ENCODE peak calls at places on chromosomes 5 and 9, in six cellular contexts. I is adrenal gland; V is vagina; Z is body of pancreas; F is BJ; Q is CD8-positive, alpha-beta T cell. A is an unnamed sample. For H3K27me3, the result is how much of the 10 kb centered on the place peaks cover.

GRCh38 chr9:122991370-122991830 is 42.1 kb upstream of the GPR21 start:
- DNase-seq in F (peak), Q (no peak), Z (peak), V (no peak), I (peak), A (peak)

GRCh38 chr5:149871471-149871870 is 73.1 kb downstream of the PDE6A start:
- DNase-seq in Q (no peak), Z (no peak), V (no peak), F (no peak), I (no peak), A (no peak)

GRCh38 chr9:78566948-78567675 is 270.2 kb downstream of the PSAT1 start:
- DNase-seq in Q (no peak), V (no peak), Z (no peak), F (no peak), I (no peak), A (peak)

GRCh38 chr5:35202319-35203111 is 27.8 kb downstream of the PRLR start:
- DNase-seq in F (peak), V (no peak), I (peak), Q (no peak), Z (peak), A (peak)

GRCh38 chr9:86424246-86424891 is 70.2 kb upstream of the TUT7 start:
- DNase-seq in Z (no peak), I (no peak), Q (no peak), F (no peak), V (no peak), A (no peak)

GRCh38 chr5:72693001-72693442 is 123.4 kb upstream of the TNPO1 start:
- DNase-seq in Z (no peak), V (no peak), F (no peak), I (no peak), Q (no peak), A (no peak)

GRCh38 chr9:19137282-19137681 is 10.0 kb upstream of the PLIN2 start:
- DNase-seq in V (no peak), I (no peak), Q (no peak), F (no peak), Z (no peak), A (peak)

GRCh38 chr9:69122086-69122390 is 52.0 kb upstream of the TJP2 start:
- DNase-seq in V (no peak), F (no peak), Z (peak), Q (peak), I (peak), A (peak)

GRCh38 chr5:111834926-111835599 is 78.1 kb upstream of the NREP start:
- DNase-seq in Z (no peak), I (peak), V (no peak), Q (no peak), F (no peak), A (peak)

GRCh38 chr5:54148062-54148461 is 162.3 kb downstream of the ARL15 start:
- DNase-seq in Z (no peak), V (no peak), Q (no peak), I (no peak), F (no peak), A (no peak)

GRCh38 chr9:31542384-31543055 is 841.9 kb upstream of the ACO1 start:
- DNase-seq in F (no peak), Q (no peak), I (peak), Z (peak), V (no peak), A (peak)

GRCh38 chr9:106920701-106921283 is 57.8 kb downstream of the ZNF462 start:
- DNase-seq in Z (no peak), Q (no peak), V (no peak), F (no peak), I (no peak), A (peak)

GRCh38 chr5:150122158-150122510 is 33.5 kb downstream of the PDGFRB start:
- DNase-seq in V (no peak), Q (no peak), F (no peak), Z (no peak), I (no peak), A (peak)

GRCh38 chr9:36415822-36416515 is 15.9 kb upstream of the RNF38 start:
- DNase-seq in Q (no peak), V (no peak), I (no peak), Z (no peak), F (no peak), A (no peak)

GRCh38 chr5:154654484-154655375 is 100.4 kb upstream of the LARP1 start:
- DNase-seq in F (no peak), Q (no peak), Z (no peak), V (no peak), I (no peak), A (no peak)

GRCh38 chr9:136616948-136617695 is 45.6 kb upstream of the EGFL7 start:
- DNase-seq in Q (no peak), Z (no peak), V (no peak), F (no peak), I (no peak), A (no peak)

GRCh38 chr5:169805937-169806700 is 169.0 kb downstream of the DOCK2 start:
- DNase-seq in F (no peak), I (no peak), V (no peak), Z (no peak), Q (no peak), A (no peak)

GRCh38 chr5:146240951-146241350 is 37.5 kb downstream of the RBM27 start:
- DNase-seq in Q (no peak), Z (no peak), V (no peak), F (peak), I (no peak), A (no peak)

GRCh38 chr5:151016700-151017099 is 3.7 kb upstream of the GPX3 start:
- DNase-seq in F (no peak), V (no peak), I (peak), Q (no peak), Z (no peak), A (no peak)

GRCh38 chr5:113256671-113257452 is 177.9 kb downstream of the TSSK1B start:
- DNase-seq in I (no peak), Z (no peak), F (no peak), V (no peak), Q (no peak), A (no peak)
- TF ChIP-seq CTCF in I (no peak), Z (no peak), F (no peak), V (no peak), Q (no peak), A (no peak)

GRCh38 chr5:137143244-137143605 is 355.9 kb downstream of the SPOCK1 start:
- DNase-seq in Z (no peak), F (no peak), I (no peak), V (no peak), Q (no peak), A (no peak)

GRCh38 chr5:137145726-137146125 is 353.4 kb downstream of the SPOCK1 start:
- DNase-seq in Z (no peak), F (no peak), Q (no peak), I (no peak), V (no peak), A (peak)

GRCh38 chr5:137141779-137142178 is 357.3 kb downstream of the SPOCK1 start:
- DNase-seq in Q (no peak), V (no peak), Z (no peak), F (no peak), I (no peak), A (peak)

GRCh38 chr5:137144656-137145055 is 354.5 kb downstream of the SPOCK1 start:
- DNase-seq in Q (no peak), F (no peak), I (no peak), V (no peak), Z (no peak), A (no peak)

GRCh38 chr5:137142371-137143243 is 356.5 kb downstream of the SPOCK1 start:
- DNase-seq in Q (no peak), F (peak), V (no peak), Z (peak), I (no peak), A (peak)
- H3K4me3 ChIP-seq in Q (no peak), F (no peak), V (no peak), Z (no peak), I (no peak), A (no peak)

GRCh38 chr9:114084282-114085073 is 6.4 kb upstream of the AMBP start:
- DNase-seq in F (no peak), I (no peak), Q (no peak), V (peak), Z (no peak), A (no peak)
- H3K27me3 ChIP-seq in F (under half), I (under half), Q (under half), V (under half), Z (under half), A (under half)

GRCh38 chr5:75690669-75691068 is 26.6 kb downstream of the POC5 start:
- DNase-seq in I (no peak), Z (no peak), V (no peak), F (no peak), Q (no peak), A (no peak)

GRCh38 chr5:75694781-75695180 is 22.5 kb downstream of the POC5 start:
- DNase-seq in Q (no peak), I (no peak), F (no peak), V (no peak), Z (no peak), A (no peak)
- TF ChIP-seq CTCF in Q (no peak), I (no peak), F (no peak), V (no peak), Z (no peak), A (no peak)

GRCh38 chr9:95055337-95055850 is 262.1 kb downstream of the FANCC start:
- DNase-seq in Q (no peak), I (no peak), F (no peak), V (no peak), Z (no peak), A (no peak)

GRCh38 chr9:95053611-95054440 is 263.7 kb downstream of the FANCC start:
- DNase-seq in Z (no peak), I (no peak), Q (no peak), V (peak), F (no peak), A (no peak)

GRCh38 chr9:95057121-95057520 is 260.4 kb downstream of the FANCC start:
- DNase-seq in F (no peak), Z (no peak), I (no peak), Q (no peak), V (peak), A (no peak)

GRCh38 chr9:95058121-95058785 is 259.3 kb downstream of the FANCC start:
- DNase-seq in I (no peak), F (no peak), V (peak), Q (no peak), Z (no peak), A (no peak)

GRCh38 chr9:95055851-95056551 is 261.5 kb downstream of the FANCC start:
- DNase-seq in I (no peak), Z (no peak), F (no peak), Q (no peak), V (peak), A (no peak)
- H3K4me3 ChIP-seq in I (no peak), Z (no peak), F (peak), Q (no peak), V (peak), A (no peak)

GRCh38 chr9:126622872-126623271 is 9.1 kb downstream of the LMX1B start:
- DNase-seq in I (no peak), Z (no peak), F (no peak), Q (no peak), V (no peak), A (no peak)
- H3K27me3 ChIP-seq in I (half or more), Z (under half), F (under half), Q (under half), V (under half), A (half or more)